ENCODE peak calls at places on chromosomes 1 and 21, in four cellular contexts. One of them, this sample, is unnamed.

GRCh38 chr1:205056188-205056611 is 13.2 kb downstream of the CNTN2 start:
- DNase-seq in cardiac muscle cell: no peak
- DNase-seq in fibroblast of lung: no peak
- DNase-seq in thyroid gland: no peak
- DNase-seq in this sample: peak; percentile 63

GRCh38 chr1:214902636-214903320 is 179.8 kb upstream of the KCNK2 start:
- DNase-seq in fibroblast of lung: peak; percentile 76
- DNase-seq in thyroid gland: no peak
- DNase-seq in cardiac muscle cell: peak; percentile 35
- DNase-seq in this sample: no peak

GRCh38 chr21:25903599-25903998 is 168.8 kb downstream of the GABPA start:
- DNase-seq in thyroid gland: no peak
- DNase-seq in fibroblast of lung: no peak
- DNase-seq in cardiac muscle cell: no peak
- DNase-seq in this sample: no peak

GRCh38 chr1:10795305-10796021 is 983 bp downstream of the CASZ1 start:
- DNase-seq in thyroid gland: peak; percentile 57
- DNase-seq in fibroblast of lung: peak; percentile 10
- DNase-seq in cardiac muscle cell: no peak
- DNase-seq in this sample: no peak

GRCh38 chr1:197320991-197321531 is 53.0 kb downstream of the CRB1 start:
- DNase-seq in thyroid gland: peak; percentile 16
- DNase-seq in cardiac muscle cell: peak; percentile 68
- DNase-seq in fibroblast of lung: peak; percentile 84
- DNase-seq in this sample: no peak

GRCh38 chr21:43343992-43344886 is 82.7 kb downstream of the SIK1 start:
- DNase-seq in thyroid gland: peak; percentile 30
- DNase-seq in fibroblast of lung: no peak
- DNase-seq in cardiac muscle cell: no peak
- DNase-seq in this sample: peak; percentile 81

GRCh38 chr1:218366322-218367052 is 21.4 kb downstream of the TGFB2 start:
- DNase-seq in fibroblast of lung: peak; percentile 44
- DNase-seq in thyroid gland: no peak
- DNase-seq in cardiac muscle cell: no peak
- DNase-seq in this sample: no peak

GRCh38 chr1:51231121-51231520 is 5.0 kb upstream of the RNF11 start:
- DNase-seq in cardiac muscle cell: peak; percentile 27
- DNase-seq in thyroid gland: no peak
- DNase-seq in fibroblast of lung: no peak
- DNase-seq in this sample: no peak

GRCh38 chr1:208238710-208239517 is 5.3 kb downstream of the PLXNA2 start:
- DNase-seq in fibroblast of lung: peak; percentile 44
- DNase-seq in thyroid gland: no peak
- DNase-seq in cardiac muscle cell: peak; percentile 74
- DNase-seq in this sample: peak; percentile 59

GRCh38 chr21:39184050-39184980 is 1.1 kb upstream of the PSMG1 start:
- DNase-seq in fibroblast of lung: no peak
- DNase-seq in cardiac muscle cell: no peak
- DNase-seq in thyroid gland: no peak
- DNase-seq in this sample: no peak

GRCh38 chr1:200243042-200243437 is 166.8 kb downstream of the ZNF281 start:
- DNase-seq in fibroblast of lung: peak; percentile 23
- DNase-seq in cardiac muscle cell: no peak
- DNase-seq in thyroid gland: no peak
- DNase-seq in this sample: no peak

GRCh38 chr1:226100436-226101347 is 38.2 kb downstream of the H3-3A start:
- DNase-seq in thyroid gland: peak; percentile 46
- DNase-seq in fibroblast of lung: peak; percentile 55
- DNase-seq in cardiac muscle cell: peak; percentile 66
- DNase-seq in this sample: peak; percentile 85

GRCh38 chr1:70779571-70779970 is 268.0 kb downstream of the PTGER3 start:
- DNase-seq in cardiac muscle cell: peak; percentile 1
- DNase-seq in fibroblast of lung: peak; percentile 47
- DNase-seq in thyroid gland: no peak
- DNase-seq in this sample: no peak

GRCh38 chr1:225745231-225745630 is 32.4 kb upstream of the SRP9 start:
- DNase-seq in cardiac muscle cell: no peak
- DNase-seq in fibroblast of lung: no peak
- DNase-seq in thyroid gland: no peak
- DNase-seq in this sample: no peak

GRCh38 chr1:153220606-153221303 is 3.4 kb downstream of the PRR9 start:
- DNase-seq in thyroid gland: no peak
- DNase-seq in cardiac muscle cell: no peak
- DNase-seq in fibroblast of lung: no peak
- DNase-seq in this sample: no peak

GRCh38 chr1:18145851-18146618 is 38.4 kb downstream of the IGSF21 start:
- DNase-seq in thyroid gland: no peak
- DNase-seq in fibroblast of lung: no peak
- DNase-seq in cardiac muscle cell: no peak
- DNase-seq in this sample: no peak

GRCh38 chr1:31368611-31369107 is 4.2 kb downstream of the FABP3 start:
- DNase-seq in thyroid gland: peak; percentile 89
- DNase-seq in cardiac muscle cell: no peak
- DNase-seq in fibroblast of lung: no peak
- DNase-seq in this sample: no peak

GRCh38 chr1:114350731-114351445 is 160.1 kb downstream of the TRIM33 start:
- DNase-seq in fibroblast of lung: no peak
- DNase-seq in thyroid gland: no peak
- DNase-seq in cardiac muscle cell: no peak
- DNase-seq in this sample: no peak

GRCh38 chr1:114352797-114353196 is 158.2 kb downstream of the TRIM33 start:
- DNase-seq in thyroid gland: no peak
- DNase-seq in cardiac muscle cell: peak; percentile 69
- DNase-seq in fibroblast of lung: no peak
- DNase-seq in this sample: no peak

GRCh38 chr1:114353233-114353632 is 157.8 kb downstream of the TRIM33 start:
- DNase-seq in fibroblast of lung: peak; percentile 92
- DNase-seq in thyroid gland: peak; percentile 77
- DNase-seq in cardiac muscle cell: peak; percentile 94
- DNase-seq in this sample: no peak

GRCh38 chr1:114359791-114360190 is 151.2 kb downstream of the TRIM33 start:
- DNase-seq in cardiac muscle cell: no peak
- DNase-seq in thyroid gland: no peak
- DNase-seq in fibroblast of lung: no peak
- DNase-seq in this sample: no peak

DNA sequence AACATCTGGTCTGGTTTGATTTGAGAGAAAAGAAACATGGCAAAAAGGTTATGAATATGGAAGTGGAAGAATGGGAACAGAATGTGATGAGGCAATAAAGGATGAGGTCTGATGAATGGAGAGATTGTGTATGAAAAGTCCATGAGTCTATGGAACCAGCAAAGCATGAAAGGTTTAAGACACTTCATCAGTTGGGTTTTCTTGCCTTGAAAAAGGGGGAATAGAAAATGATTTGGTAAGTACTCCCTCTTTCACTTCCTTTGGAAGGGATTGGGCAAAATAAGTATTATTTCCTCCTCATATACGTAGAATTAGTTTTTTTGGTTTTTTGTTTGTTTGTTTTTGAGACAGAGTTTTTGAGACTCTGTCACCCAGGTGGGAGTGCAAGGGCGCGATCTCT is 155.8 kb downstream of the TRIM33 start:
- DNase-seq in thyroid gland: no peak
- DNase-seq in cardiac muscle cell: no peak
- DNase-seq in fibroblast of lung: no peak
- DNase-seq in this sample: no peak
- H3K4me3 ChIP-seq in thyroid gland: no peak overlapping the region
- H3K4me3 ChIP-seq in cardiac muscle cell: no peak overlapping the region
- H3K4me3 ChIP-seq in fibroblast of lung: no peak overlapping the region
- H3K4me3 ChIP-seq in this sample: no peak overlapping the region

GRCh38 chr21:46426313-46427046 is 32.2 kb upstream of the DIP2A start:
- DNase-seq in cardiac muscle cell: no peak
- DNase-seq in thyroid gland: no peak
- DNase-seq in fibroblast of lung: no peak
- DNase-seq in this sample: no peak

GRCh38 chr21:46424062-46424591 is 34.6 kb upstream of the DIP2A start:
- DNase-seq in fibroblast of lung: no peak
- DNase-seq in thyroid gland: no peak
- DNase-seq in cardiac muscle cell: no peak
- DNase-seq in this sample: peak; percentile 67

GRCh38 chr21:46424621-46425020 is 34.1 kb upstream of the DIP2A start:
- DNase-seq in fibroblast of lung: no peak
- DNase-seq in cardiac muscle cell: no peak
- DNase-seq in thyroid gland: no peak
- DNase-seq in this sample: peak; percentile 30

GRCh38 chr21:46425061-46425460 is 33.6 kb upstream of the DIP2A start:
- DNase-seq in cardiac muscle cell: no peak
- DNase-seq in thyroid gland: no peak
- DNase-seq in fibroblast of lung: no peak
- DNase-seq in this sample: no peak

GRCh38 chr21:46425566-46425965 is 33.1 kb upstream of the DIP2A start:
- DNase-seq in cardiac muscle cell: no peak
- DNase-seq in thyroid gland: no peak
- DNase-seq in fibroblast of lung: no peak
- DNase-seq in this sample: no peak
- H3K4me1 ChIP-seq in cardiac muscle cell: no peaks in the 10 kb centered on the region
- H3K4me1 ChIP-seq in thyroid gland: no peaks in the 10 kb centered on the region
- H3K4me1 ChIP-seq in fibroblast of lung: no peaks in the 10 kb centered on the region
- H3K4me1 ChIP-seq in this sample: no peaks in the 10 kb centered on the region

GRCh38 chr1:175433586-175434267 is 241.2 kb upstream of the KIAA0040 start:
- DNase-seq in cardiac muscle cell: no peak
- DNase-seq in thyroid gland: no peak
- DNase-seq in fibroblast of lung: no peak
- DNase-seq in this sample: no peak

GRCh38 chr1:175434268-175434860 is 241.8 kb upstream of the KIAA0040 start:
- DNase-seq in cardiac muscle cell: no peak
- DNase-seq in thyroid gland: no peak
- DNase-seq in fibroblast of lung: no peak
- DNase-seq in this sample: no peak
- TF ChIP-seq CTCF in cardiac muscle cell: peak; percentile 7
- TF ChIP-seq CTCF in thyroid gland: no peak
- TF ChIP-seq CTCF in fibroblast of lung: no peak
- TF ChIP-seq CTCF in this sample: no peak

GRCh38 chr1:16013908-16014258 is 4.0 kb downstream of the HSPB7 start:
- DNase-seq in thyroid gland: no peak
- DNase-seq in cardiac muscle cell: no peak
- DNase-seq in fibroblast of lung: no peak
- DNase-seq in this sample: no peak

GRCh38 chr1:16015960-16016901 is 1.6 kb downstream of the HSPB7 start:
- DNase-seq in cardiac muscle cell: no peak
- DNase-seq in thyroid gland: peak; percentile 26
- DNase-seq in fibroblast of lung: no peak
- DNase-seq in this sample: no peak

GRCh38 chr1:16013220-16013907 is 4.5 kb downstream of the HSPB7 start:
- DNase-seq in thyroid gland: peak; percentile 81
- DNase-seq in cardiac muscle cell: peak; percentile 79
- DNase-seq in fibroblast of lung: peak; percentile 86
- DNase-seq in this sample: peak; percentile 78

GRCh38 chr1:16015491-16015890 is 2.4 kb downstream of the HSPB7 start:
- DNase-seq in cardiac muscle cell: no peak
- DNase-seq in thyroid gland: no peak
- DNase-seq in fibroblast of lung: no peak
- DNase-seq in this sample: no peak

DNA sequence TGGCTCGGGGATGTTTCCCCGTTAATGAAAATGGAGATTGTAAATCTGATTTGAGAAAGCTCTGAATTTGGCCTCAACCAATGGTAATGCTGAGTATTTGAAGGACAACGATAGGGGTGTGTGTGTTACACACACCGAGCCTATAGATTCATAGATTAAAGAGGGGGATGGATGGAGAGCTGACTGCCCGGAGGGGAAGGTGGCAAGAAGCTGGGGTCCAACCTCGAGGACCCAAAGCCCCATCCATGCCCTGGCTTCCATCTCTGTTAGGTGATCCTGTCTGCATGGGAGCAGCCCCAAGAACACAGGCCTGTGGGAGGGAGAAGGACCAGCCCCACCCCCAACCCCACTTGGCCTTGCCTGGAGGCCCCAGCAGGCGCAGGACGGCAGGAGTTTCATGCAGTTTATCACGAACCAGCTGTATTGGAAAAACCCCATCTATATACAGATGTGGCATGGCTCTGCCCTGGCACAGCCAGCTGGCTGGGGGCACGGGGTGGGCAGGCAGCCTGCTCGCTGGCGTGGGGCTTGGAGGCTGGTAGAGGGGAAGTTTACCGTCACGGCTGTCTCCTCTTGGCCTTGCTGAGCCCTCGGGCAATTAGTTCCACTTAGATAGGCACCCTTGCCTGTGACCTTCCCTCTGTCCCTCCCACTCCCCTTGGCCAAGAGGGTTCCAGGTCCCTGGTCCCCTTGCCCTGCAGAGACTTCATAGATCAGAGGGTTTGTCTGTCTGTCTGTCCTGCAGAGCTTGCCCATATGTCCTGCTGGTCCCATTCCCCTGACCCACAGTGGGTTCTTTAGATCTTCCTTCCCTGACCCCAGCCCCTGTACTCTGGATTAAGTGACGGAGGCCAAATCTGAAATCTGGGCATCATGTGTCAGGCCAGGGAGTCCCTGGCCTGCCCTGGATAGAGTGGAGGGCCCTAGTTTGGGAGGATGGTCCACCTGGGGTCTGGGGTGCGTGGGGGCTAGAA is 3.0 kb downstream of the HSPB7 start:
- DNase-seq in fibroblast of lung: no peak
- DNase-seq in cardiac muscle cell: peak; percentile 48
- DNase-seq in thyroid gland: peak; percentile 69
- DNase-seq in this sample: no peak
- H3K4me3 ChIP-seq in fibroblast of lung: no peak overlapping the region
- H3K4me3 ChIP-seq in cardiac muscle cell: no peak overlapping the region
- H3K4me3 ChIP-seq in thyroid gland: no peak overlapping the region
- H3K4me3 ChIP-seq in this sample: no peak overlapping the region

DNA sequence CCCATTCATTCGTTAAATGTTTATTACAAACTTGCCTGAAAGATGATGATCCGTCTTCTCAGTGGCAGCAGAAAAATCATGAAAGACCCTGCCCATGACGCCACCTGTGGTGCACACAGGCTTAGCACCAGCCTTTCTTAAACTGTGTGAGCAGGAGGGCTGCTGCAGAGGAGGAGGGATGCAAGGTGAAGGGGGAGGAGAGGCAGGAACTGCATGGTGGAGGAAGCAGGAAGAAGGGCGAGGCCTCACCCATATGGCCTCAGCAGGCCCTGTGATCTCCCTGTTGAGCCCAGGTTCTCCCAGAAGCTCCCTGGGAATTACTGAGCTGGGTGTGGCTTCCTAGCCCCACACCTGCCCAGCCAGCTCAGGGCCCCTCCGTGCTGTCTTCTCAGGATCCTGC is 25.0 kb upstream of the RD3 start:
- DNase-seq in thyroid gland: no peak
- DNase-seq in cardiac muscle cell: no peak
- DNase-seq in fibroblast of lung: no peak
- DNase-seq in this sample: no peak
- H3K4me1 ChIP-seq in thyroid gland: no peaks in the 10 kb centered on the region
- H3K4me1 ChIP-seq in cardiac muscle cell: no peaks in the 10 kb centered on the region
- H3K4me1 ChIP-seq in fibroblast of lung: peaks cover 4% of the 10 kb centered on the region
- H3K4me1 ChIP-seq in this sample: no peaks in the 10 kb centered on the region